ENCODE peak calls at places on chromosome 9, in eight cellular contexts. M, G, C, B, K, U, Y and I are unnamed samples.

GRCh38 chr9:136634904-136635303 is 27.8 kb upstream of the EGFL7 start:
- DNase-seq in M (no peak), G (no peak), C (no peak), B (no peak), K (no peak), U (no peak), Y (no peak), I (no peak)

GRCh38 chr9:132006657-132007370 is 72.9 kb downstream of the MED27 start:
- DNase-seq in M (no peak), G (no peak), C (no peak), B (peak; percentile 72), K (no peak), U (no peak), Y (no peak), I (no peak)

GRCh38 chr9:130672466-130672865 is 8.1 kb downstream of the PRDM12 start:
- DNase-seq in M (no peak), G (no peak), C (no peak), B (no peak), K (no peak), U (no peak), Y (no peak), I (no peak)

GRCh38 chr9:72533322-72533721 is 11.9 kb downstream of the TMC1 start:
- DNase-seq in M (no peak), G (no peak), C (no peak), B (peak; percentile 49), K (no peak), U (no peak), Y (no peak), I (no peak)

GRCh38 chr9:116726606-116727005 is 39.5 kb downstream of the TRIM32 start:
- DNase-seq in M (no peak), G (no peak), C (no peak), B (no peak), K (no peak), U (no peak), Y (no peak), I (no peak)

GRCh38 chr9:4299006-4299795 is 667 bp downstream of the GLIS3 start:
- DNase-seq in M (peak; percentile 24), G (peak; percentile 8), C (peak; percentile 73), B (peak; percentile 50), K (peak; percentile 64), U (peak; percentile 61), Y (no peak), I (peak; percentile 72)

GRCh38 chr9:31034311-31034710 is 1350.1 kb upstream of the ACO1 start:
- DNase-seq in M (no peak), G (no peak), C (no peak), B (no peak), K (no peak), U (no peak), Y (no peak), I (no peak)

GRCh38 chr9:95462419-95463121 is 54.2 kb downstream of the PTCH1 start:
- DNase-seq in M (peak; percentile 54), G (peak; percentile 84), C (no peak), B (peak; percentile 94), K (peak; percentile 77), U (peak; percentile 63), Y (no peak), I (peak; percentile 80)

GRCh38 chr9:120394058-120394669 is 185.8 kb downstream of the CDK5RAP2 start:
- DNase-seq in M (no peak), G (no peak), C (no peak), B (peak; percentile 96), K (no peak), U (no peak), Y (no peak), I (no peak)

DNA sequence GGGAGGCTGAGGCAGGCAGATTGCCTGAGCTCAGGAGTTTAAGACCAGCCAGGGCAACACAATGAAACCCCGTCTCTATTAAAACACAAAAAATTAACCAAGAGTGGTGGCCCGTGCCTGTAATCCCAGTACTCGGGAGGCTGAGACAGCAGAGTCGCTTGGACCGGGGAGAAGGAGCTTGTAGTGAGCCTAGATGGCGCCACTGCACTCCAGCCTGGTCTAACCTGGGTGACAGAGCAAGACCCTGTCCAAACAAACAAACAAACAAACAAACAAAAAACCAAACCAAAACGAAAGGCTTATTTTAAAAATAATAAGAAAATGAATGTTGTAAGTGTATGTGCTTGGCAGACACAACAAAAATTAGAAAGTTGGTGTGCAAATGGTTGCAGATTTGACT is 536.3 kb upstream of the PTPRD start:
- DNase-seq in M (no peak), G (peak; percentile 26), C (no peak), B (no peak), K (no peak), U (peak; percentile 13), Y (no peak), I (no peak)
- TF ChIP-seq CTCF in M (no peak), G (peak; percentile 50), C (no peak), B (no peak), K (no peak), U (no peak), Y (no peak), I (no peak)

GRCh38 chr9:93549636-93550035 is 26.7 kb upstream of the PHF2 start:
- DNase-seq in M (no peak), G (no peak), C (no peak), B (no peak), K (no peak), U (no peak), Y (no peak), I (no peak)
- TF ChIP-seq CTCF in M (no peak), G (no peak), C (no peak), B (no peak), K (no peak), U (no peak), Y (no peak), I (no peak)

DNA sequence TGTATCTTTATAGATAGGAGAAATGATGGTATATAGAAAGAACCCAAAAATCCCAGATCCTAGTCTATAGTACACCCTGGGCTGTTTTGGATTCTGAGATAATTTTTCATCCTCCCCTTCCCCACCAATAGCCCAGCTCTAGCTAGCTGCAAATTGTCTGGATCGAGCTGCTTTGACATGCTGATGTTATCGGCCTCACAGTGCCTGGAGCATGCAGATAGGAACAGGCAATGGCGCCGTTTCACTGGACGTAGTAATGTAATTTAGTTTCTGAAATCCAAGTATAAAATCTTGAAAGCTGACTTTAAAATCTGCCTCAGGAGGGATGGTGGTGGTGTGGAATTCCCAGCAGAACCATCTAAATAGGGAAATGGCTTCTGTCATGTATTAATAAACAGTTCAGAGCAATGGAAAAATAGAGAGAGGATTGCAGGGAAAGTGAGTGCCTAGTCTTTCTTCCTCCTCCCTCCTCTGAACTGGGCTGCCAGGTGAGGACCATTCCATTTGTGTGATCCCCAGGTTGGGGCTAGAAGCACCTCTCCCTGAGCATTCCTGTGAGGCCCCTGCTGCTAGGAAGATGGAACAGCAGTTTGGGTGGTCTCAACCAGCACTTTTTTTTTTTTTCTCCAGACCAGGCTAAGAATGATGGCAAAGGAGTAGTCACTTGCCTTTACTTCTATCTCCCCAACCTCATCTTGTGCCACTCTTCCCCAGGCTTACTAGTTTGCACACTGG is 31.9 kb downstream of the FAM219A start:
- DNase-seq in M (no peak), G (no peak), C (no peak), B (no peak), K (no peak), U (no peak), Y (no peak), I (no peak)
- TF ChIP-seq CTCF in M (no peak), G (no peak), C (no peak), B (no peak), K (no peak), U (no peak), Y (no peak), I (peak; percentile 22)

GRCh38 chr9:93134018-93134739 is at the start of gene NINJ1:
- DNase-seq in M (peak; percentile 78), G (peak; percentile 65), C (peak; percentile 89), B (peak; percentile 60), K (peak; percentile 87), U (peak; percentile 77), Y (peak; percentile 80), I (peak; percentile 79)
- TF ChIP-seq CTCF in M (no peak), G (no peak), C (no peak), B (no peak), K (no peak), U (no peak), Y (peak; percentile 22), I (peak; percentile 25)

DNA sequence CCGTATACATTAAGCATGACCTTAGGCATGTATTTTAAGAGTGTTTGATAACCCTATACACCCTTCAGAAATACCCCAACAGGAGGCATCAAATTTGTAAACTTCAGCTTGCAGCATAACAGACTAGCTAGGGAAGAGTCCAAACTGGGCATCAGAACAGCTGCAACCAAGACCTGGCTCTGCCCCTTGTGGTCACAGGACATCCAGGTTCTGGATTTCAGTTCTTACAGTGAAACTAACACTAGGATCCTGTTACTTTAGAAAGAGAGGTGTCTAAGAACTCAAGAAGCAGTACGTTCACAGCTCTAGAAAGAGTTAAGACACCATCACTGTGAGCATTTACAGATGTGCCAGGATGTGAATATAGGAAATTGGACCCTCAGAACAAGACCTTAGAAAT is 229.8 kb downstream of the BNC2 start:
- DNase-seq in M (no peak), G (no peak), C (no peak), B (no peak), K (no peak), U (no peak), Y (no peak), I (no peak)
- TF ChIP-seq CTCF in M (no peak), G (peak; percentile 14), C (no peak), B (no peak), K (no peak), U (no peak), Y (no peak), I (peak; percentile 47)

GRCh38 chr9:35930990-35931389 is 21.7 kb downstream of the SPAAR start:
- DNase-seq in M (no peak), G (no peak), C (no peak), B (no peak), K (no peak), U (no peak), Y (no peak), I (no peak)
- TF ChIP-seq CTCF in M (no peak), G (no peak), C (no peak), B (no peak), K (no peak), U (no peak), Y (no peak), I (no peak)

DNA sequence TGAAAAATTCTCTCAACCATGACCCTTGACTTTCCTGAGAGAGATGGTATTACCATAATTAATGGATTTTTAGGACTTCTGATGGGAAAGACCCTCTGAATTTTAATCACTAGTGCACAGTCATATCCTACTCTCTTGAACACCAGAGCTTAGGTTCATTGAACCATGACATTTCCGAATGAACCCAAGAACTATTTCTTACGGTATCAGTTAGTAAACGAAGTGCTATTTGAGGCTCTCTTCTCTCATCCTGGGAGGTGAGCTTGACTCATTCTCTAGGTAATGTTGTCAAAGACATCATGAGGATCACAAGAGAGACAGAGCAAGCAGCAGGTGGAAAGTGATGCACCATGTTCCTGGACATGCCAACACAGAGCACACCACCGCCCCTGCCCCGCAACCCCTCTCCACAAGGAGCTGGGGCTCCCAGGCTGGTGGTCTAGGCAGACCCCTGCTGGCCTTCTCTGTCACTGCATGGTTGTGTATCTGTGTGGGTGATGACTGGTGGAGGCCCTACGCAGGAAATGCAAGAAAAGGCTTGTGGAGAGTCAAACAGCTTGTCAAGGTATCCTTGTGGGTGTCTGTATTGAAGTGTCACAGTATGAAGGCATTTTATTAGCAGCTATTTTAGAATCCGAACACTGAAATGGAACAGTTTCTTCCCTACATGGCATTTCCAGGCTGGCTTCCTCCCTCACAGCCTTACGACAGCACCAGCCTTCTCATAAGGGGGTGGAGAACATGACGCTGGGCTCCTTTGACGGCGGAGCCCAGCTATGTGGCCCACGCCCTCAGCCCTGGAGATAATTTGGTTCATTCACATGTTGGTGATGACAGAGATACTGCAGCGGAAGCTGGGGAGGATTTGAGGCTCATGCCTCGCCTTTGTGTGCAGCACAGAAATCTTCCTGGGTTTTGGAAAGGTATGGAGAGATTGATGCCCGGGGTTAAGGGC is 297.6 kb downstream of the NTRK2 start:
- DNase-seq in M (no peak), G (peak; percentile 18), C (no peak), B (no peak), K (no peak), U (peak; percentile 40), Y (no peak), I (no peak)
- TF ChIP-seq CTCF in M (no peak), G (peak; percentile 39), C (no peak), B (no peak), K (no peak), U (peak; percentile 49), Y (peak; percentile 10), I (peak; percentile 68)